ENCODE peak calls at places on chromosomes 4 and X, in four cellular contexts. K is fibroblast of lung, A is adipocyte, Y is cardiac fibroblast. X is an unnamed sample.

GRCh38 chrX:150934453-150934852 is 36.0 kb upstream of the CD99L2 start:
- DNase-seq in A (peak; percentile 52), Y (peak; percentile 63), K (peak; percentile 8), X (no peak)

GRCh38 chrX:24298191-24298590 is 15.7 kb downstream of the SUPT20HL2 start:
- DNase-seq in A (peak; percentile 15), Y (no peak), K (no peak), X (no peak)

GRCh38 chrX:19046343-19047215 is 62.7 kb upstream of the PHKA2 start:
- DNase-seq in Y (peak; percentile 48), K (peak; percentile 21), A (peak; percentile 17), X (no peak)

GRCh38 chrX:122517781-122518180 is 666.3 kb upstream of the GRIA3 start:
- DNase-seq in Y (no peak), K (peak; percentile 18), A (no peak), X (no peak)

GRCh38 chr4:72909461-72909860 is 160.1 kb downstream of the COX18 start:
- DNase-seq in K (no peak), Y (no peak), A (no peak), X (no peak)

GRCh38 chr4:85860066-85860465 is 385.1 kb downstream of the ARHGAP24 start:
- DNase-seq in Y (peak; percentile 77), K (peak; percentile 49), A (peak; percentile 24), X (no peak)

GRCh38 chrX:118989886-118990285 is 15.5 kb downstream of the LONRF3 start:
- DNase-seq in Y (no peak), K (no peak), A (no peak), X (no peak)

GRCh38 chr4:109155682-109156243 is 146.7 kb downstream of the COL25A1 start:
- DNase-seq in K (no peak), A (peak; percentile 11), Y (peak; percentile 52), X (no peak)

GRCh38 chr4:158131037-158131436 is 41.8 kb downstream of the GASK1B start:
- DNase-seq in K (peak; percentile 31), Y (no peak), A (peak; percentile 44), X (no peak)

GRCh38 chr4:153393397-153393796 is 48.9 kb downstream of the MND1 start:
- DNase-seq in Y (peak; percentile 45), A (peak; percentile 69), K (peak; percentile 79), X (no peak)

GRCh38 chr4:182839256-182839655 is 77.9 kb downstream of the DCTD start:
- DNase-seq in A (no peak), K (no peak), Y (no peak), X (no peak)

GRCh38 chrX:55143621-55144020 is 54.8 kb downstream of the PAGE2 start:
- DNase-seq in K (no peak), Y (peak; percentile 28), A (no peak), X (no peak)

GRCh38 chrX:150429577-150429976 is 66.5 kb downstream of the MAMLD1 start:
- DNase-seq in Y (peak; percentile 80), A (peak; percentile 69), K (peak; percentile 88), X (no peak)

GRCh38 chr4:8325284-8325973 is 55.9 kb downstream of the HTRA3 start:
- DNase-seq in A (no peak), K (no peak), Y (no peak), X (no peak)

GRCh38 chr4:88938138-88938537 is 118.8 kb downstream of the FAM13A start:
- DNase-seq in K (peak; percentile 98), Y (peak; percentile 97), A (peak; percentile 94), X (no peak)

GRCh38 chr4:114561590-114561989 is 37.0 kb upstream of the UGT8 start:
- DNase-seq in K (no peak), A (no peak), Y (no peak), X (no peak)
- H3K4me3 ChIP-seq in K (no peak overlapping the region), A (no peak overlapping the region), Y (no peak overlapping the region), X (no peak overlapping the region)

GRCh38 chrX:21912220-21912619 is 28.3 kb upstream of the SMS start:
- DNase-seq in A (no peak), Y (no peak), K (no peak), X (no peak)

GRCh38 chrX:21907250-21907649 is 33.3 kb upstream of the SMS start:
- DNase-seq in A (no peak), K (peak; percentile 36), Y (no peak), X (no peak)

GRCh38 chrX:21905976-21906375 is 34.5 kb upstream of the SMS start:
- DNase-seq in Y (no peak), K (no peak), A (no peak), X (no peak)

GRCh38 chrX:21912989-21913388 is 27.5 kb upstream of the SMS start:
- DNase-seq in K (no peak), A (no peak), Y (no peak), X (no peak)

GRCh38 chrX:21911481-21911880 is 29.0 kb upstream of the SMS start:
- DNase-seq in A (no peak), K (no peak), Y (no peak), X (no peak)
- H3K4me3 ChIP-seq in A (no peak overlapping the region), K (no peak overlapping the region), Y (no peak overlapping the region), X (no peak overlapping the region)

DNA sequence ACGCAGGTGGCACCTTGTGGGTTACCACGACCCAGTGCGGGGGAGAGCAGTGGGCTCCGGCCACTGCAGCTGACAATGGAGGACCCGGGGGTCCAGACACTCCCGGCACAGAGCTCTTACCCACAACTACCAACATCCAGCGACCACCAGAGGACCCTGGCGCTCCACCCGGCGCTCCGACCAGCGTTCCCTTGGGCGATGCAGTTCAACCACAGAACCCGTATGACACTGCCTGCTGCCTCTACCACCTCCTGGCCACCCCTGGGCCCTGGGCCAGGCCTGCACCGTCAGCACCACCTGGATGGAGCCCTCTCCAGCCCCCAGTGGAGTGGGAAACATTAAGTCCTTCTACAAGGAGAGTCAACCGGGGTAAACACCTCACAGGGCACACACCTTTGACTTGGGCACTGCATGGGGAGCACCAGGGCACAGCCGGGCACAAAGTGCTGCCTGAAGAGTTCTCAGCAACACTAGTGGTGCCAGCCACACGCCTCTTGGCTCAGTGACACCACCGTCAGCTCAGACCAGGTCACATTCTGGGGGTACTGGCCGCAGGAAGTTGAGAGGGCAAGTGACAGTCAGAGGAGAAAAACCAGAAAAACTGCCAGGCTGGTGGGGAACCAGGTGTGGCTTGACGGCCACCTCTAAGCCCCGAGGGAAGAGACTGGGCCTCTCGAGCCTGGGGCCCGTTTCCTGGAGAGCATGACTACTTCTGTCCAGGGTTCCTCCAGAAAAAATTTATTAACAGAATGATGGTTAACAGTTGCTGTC is 2.6 kb downstream of the CTBP1 start:
- DNase-seq in Y (no peak), A (peak; percentile 7), K (no peak), X (peak; percentile 60)
- H3K4me3 ChIP-seq in Y (peak overlapping the region; percentile 76), A (peak overlapping the region; percentile 85), K (peak overlapping the region; percentile 71), X (peak overlapping the region; percentile 88)

GRCh38 chr4:104424368-104424921 is 70.2 kb downstream of the CXXC4 start:
- DNase-seq in K (peak; percentile 6), A (no peak), Y (no peak), X (no peak)

GRCh38 chr4:104425003-104425402 is 69.7 kb downstream of the CXXC4 start:
- DNase-seq in A (no peak), Y (no peak), K (no peak), X (no peak)

GRCh38 chr4:104420766-104421165 is 73.9 kb downstream of the CXXC4 start:
- DNase-seq in Y (no peak), K (peak; percentile 24), A (no peak), X (no peak)

GRCh38 chr4:104418313-104418712 is 76.4 kb downstream of the CXXC4 start:
- DNase-seq in K (no peak), Y (no peak), A (no peak), X (no peak)

GRCh38 chr4:104421576-104421975 is 73.1 kb downstream of the CXXC4 start:
- DNase-seq in A (no peak), Y (no peak), K (no peak), X (no peak)
- H3K4me3 ChIP-seq in A (no peak overlapping the region), Y (no peak overlapping the region), K (no peak overlapping the region), X (no peak overlapping the region)

DNA sequence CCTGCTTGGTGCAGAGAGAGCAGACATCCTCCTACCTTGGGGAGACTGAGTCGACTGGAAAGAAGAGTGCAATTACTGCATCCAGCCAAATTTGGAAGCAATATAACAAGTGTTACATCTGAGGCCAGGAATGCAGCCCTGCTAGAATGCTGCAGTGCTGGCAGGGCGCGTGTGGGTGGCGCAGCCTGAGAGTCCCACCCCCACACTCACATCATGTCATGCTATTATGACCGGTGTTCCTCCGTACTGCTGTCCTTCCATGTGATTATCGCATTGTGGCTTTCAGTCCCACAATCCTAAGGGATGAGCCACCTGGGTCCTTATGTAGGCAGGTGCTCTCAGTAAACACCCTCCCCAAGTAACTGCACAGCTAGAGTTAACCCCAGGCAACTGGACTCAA is 122.6 kb upstream of the CPEB2 start:
- DNase-seq in Y (no peak), A (no peak), K (no peak), X (no peak)
- H3K4me3 ChIP-seq in Y (no peak overlapping the region), A (no peak overlapping the region), K (no peak overlapping the region), X (no peak overlapping the region)

DNA sequence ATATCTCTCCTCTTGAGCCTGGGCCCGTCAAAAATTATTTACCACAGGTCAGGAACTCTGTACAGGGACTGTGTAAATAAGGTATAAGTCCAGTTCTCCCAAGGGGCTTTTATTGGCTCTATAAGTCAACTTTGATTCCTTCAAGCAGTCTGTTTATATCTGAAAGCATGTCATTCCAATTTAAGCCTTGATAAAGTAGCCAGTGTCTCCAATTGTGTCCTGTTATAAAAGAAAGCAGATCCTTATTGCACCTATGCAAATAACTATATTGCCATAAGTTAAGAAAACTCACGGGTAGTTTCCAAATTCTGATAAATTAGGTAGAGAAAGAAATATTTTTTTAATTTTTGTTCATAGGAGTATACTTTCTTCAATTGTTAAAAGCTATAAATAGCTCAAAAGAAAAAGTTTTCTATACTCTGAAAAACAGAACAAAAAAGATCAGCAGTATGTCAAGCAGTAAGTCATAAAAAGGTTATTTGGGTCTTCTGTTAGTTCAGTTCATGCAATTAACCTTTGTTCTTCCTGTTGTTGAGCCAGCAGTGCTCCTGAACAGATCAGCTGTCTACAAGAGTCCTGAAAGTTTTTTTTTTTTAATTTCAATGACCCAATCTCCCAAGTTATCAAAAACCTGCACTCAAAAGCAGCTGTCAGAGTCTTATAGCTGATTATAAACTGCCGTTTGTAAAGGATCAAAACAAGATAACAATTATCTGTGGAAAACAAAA is 178.5 kb upstream of the GALNT7 start:
- DNase-seq in Y (no peak), K (no peak), A (no peak), X (no peak)
- H3K4me3 ChIP-seq in Y (no peak overlapping the region), K (no peak overlapping the region), A (no peak overlapping the region), X (no peak overlapping the region)

GRCh38 chr4:121011138-121011537 is 61.2 kb downstream of the NDNF start:
- DNase-seq in A (no peak), K (no peak), Y (no peak), X (no peak)

GRCh38 chr4:121003863-121004262 is 68.5 kb downstream of the NDNF start:
- DNase-seq in A (no peak), K (no peak), Y (no peak), X (no peak)

GRCh38 chr4:121011780-121012340 is 60.5 kb downstream of the NDNF start:
- DNase-seq in K (no peak), Y (no peak), A (no peak), X (no peak)

DNA sequence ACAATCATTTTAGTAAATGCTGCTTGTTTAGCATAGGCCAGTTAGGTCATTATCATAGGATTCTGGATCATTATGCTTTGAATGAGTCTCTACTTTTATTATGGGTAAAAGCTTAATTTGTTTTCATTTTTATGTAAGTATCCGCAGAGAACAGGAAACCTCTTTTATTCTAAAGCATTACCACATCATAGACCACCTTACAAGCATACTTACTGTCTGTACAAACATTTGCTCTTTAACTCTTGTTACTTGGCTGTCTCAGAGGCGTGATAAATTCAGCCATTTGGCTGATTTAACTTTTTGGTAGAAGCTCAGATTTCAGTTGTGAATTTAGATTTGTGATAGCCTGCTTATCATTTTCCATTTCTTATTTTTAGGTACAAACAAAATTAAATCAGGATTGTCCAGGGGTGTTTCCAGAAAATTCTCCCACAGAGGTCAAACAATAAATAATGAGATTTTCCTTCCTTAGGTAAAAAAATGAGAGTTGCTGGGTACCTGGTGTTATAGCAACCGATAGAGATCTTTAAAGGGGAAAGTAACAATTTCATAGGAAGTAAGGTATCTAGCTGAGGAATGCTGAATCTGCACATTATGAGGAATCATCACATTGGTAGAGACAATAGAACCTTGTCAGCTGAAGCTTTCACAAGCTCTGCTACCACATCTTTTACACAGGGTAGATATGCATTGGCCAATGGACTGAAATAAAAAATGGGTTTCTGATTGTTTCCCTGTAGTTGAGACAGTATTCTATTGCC is 62.6 kb downstream of the NDNF start:
- DNase-seq in K (no peak), A (no peak), Y (no peak), X (no peak)
- H3K4me3 ChIP-seq in K (no peak overlapping the region), A (no peak overlapping the region), Y (no peak overlapping the region), X (no peak overlapping the region)

X was measured in GM12865.